ENCODE peak calls at places on chromosomes 16 and 17, in seven cellular contexts. B is heart left ventricle, D is psoas muscle, C is astrocyte of the spinal cord, R is IMR-90, E is cardiac fibroblast, U is kidney. T is an unnamed sample.

GRCh38 chr16:71709231-71709781 is 15.2 kb downstream of the PHLPP2 start:
- DNase-seq in B (no peak), D (no peak), C (peak; percentile 15), R (peak; percentile 32), E (peak; percentile 41), U (no peak), T (peak; percentile 10)

GRCh38 chr16:9364721-9365693 is 273.6 kb downstream of the HAPSTR1 start:
- DNase-seq in B (peak; percentile 86), D (peak; percentile 89), C (no peak), R (no peak), E (no peak), U (peak; percentile 84), T (no peak)

GRCh38 chr16:19382887-19383816 is 34.5 kb upstream of the TMC5 start:
- DNase-seq in B (no peak), D (no peak), C (no peak), R (no peak), E (no peak), U (no peak), T (no peak)

GRCh38 chr16:51473091-51473490 is 322.0 kb upstream of the SALL1 start:
- DNase-seq in B (no peak), D (no peak), C (no peak), R (no peak), E (peak; percentile 26), U (no peak), T (no peak)

GRCh38 chr16:72219282-72219681 is 47.3 kb upstream of the PMFBP1 start:
- DNase-seq in B (no peak), D (no peak), C (no peak), R (no peak), E (no peak), U (no peak), T (no peak)

GRCh38 chr16:4733747-4734062 is 366 bp downstream of the ANKS3 start:
- DNase-seq in B (no peak), D (no peak), C (no peak), R (no peak), E (no peak), U (no peak), T (peak; percentile 6)

GRCh38 chr16:58937661-58938060 is 203.5 kb upstream of the GOT2 start:
- DNase-seq in B (no peak), D (no peak), C (no peak), R (no peak), E (no peak), U (no peak), T (peak; percentile 2)

GRCh38 chr17:60252459-60252858 is 102.7 kb downstream of the CA4 start:
- DNase-seq in B (no peak), D (no peak), C (no peak), R (no peak), E (no peak), U (no peak), T (no peak)

GRCh38 chr16:88535857-88536222 is 34.4 kb upstream of the ZC3H18 start:
- DNase-seq in B (no peak), D (no peak), C (no peak), R (no peak), E (no peak), U (no peak), T (no peak)

GRCh38 chr16:88536510-88536909 is 33.7 kb upstream of the ZC3H18 start:
- DNase-seq in B (no peak), D (peak; percentile 36), C (no peak), R (no peak), E (no peak), U (peak; percentile 60), T (no peak)

GRCh38 chr16:88538366-88539060 is 31.7 kb upstream of the ZC3H18 start:
- DNase-seq in B (no peak), D (peak; percentile 37), C (no peak), R (no peak), E (no peak), U (peak; percentile 58), T (no peak)

GRCh38 chr16:88537864-88538263 is 32.3 kb upstream of the ZC3H18 start:
- DNase-seq in B (no peak), D (peak; percentile 42), C (no peak), R (no peak), E (no peak), U (peak; percentile 55), T (no peak)

GRCh38 chr16:88536971-88537751 is 33.0 kb upstream of the ZC3H18 start:
- DNase-seq in B (no peak), D (peak; percentile 47), C (no peak), R (no peak), E (no peak), U (peak; percentile 74), T (peak; percentile 15)
- TF ChIP-seq CTCF in B (no peak), D (no peak), C (no peak), R (no peak), E (no peak), U (no peak), T (no peak)

GRCh38 chr17:63626551-63627228 is 4.5 kb downstream of the MAP3K3 start:
- DNase-seq in B (no peak), D (no peak), C (peak; percentile 13), R (peak; percentile 34), E (peak; percentile 51), U (no peak), T (peak; percentile 13)
- H3K4me3 ChIP-seq in B (no peak overlapping the region), D (no peak overlapping the region), C (no peak overlapping the region), R (peak overlapping the region; percentile 21), E (no peak overlapping the region), U (peak overlapping the region; percentile 8), T (no peak overlapping the region)

GRCh38 chr17:49193513-49194296 is 16.7 kb downstream of the GNGT2 start:
- DNase-seq in B (peak; percentile 42), D (peak; percentile 56), C (peak; percentile 66), R (peak; percentile 51), E (peak; percentile 71), U (peak; percentile 81), T (peak; percentile 65)
- TF ChIP-seq CTCF in B (no peak), D (no peak), C (no peak), R (no peak), E (no peak), U (no peak), T (no peak)

GRCh38 chr17:31052187-31052889 is 42.4 kb upstream of the NF1 start:
- DNase-seq in B (peak; percentile 73), D (peak; percentile 75), C (peak; percentile 98), R (peak; percentile 96), E (peak; percentile 94), U (no peak), T (peak; percentile 98)
- H3K4me3 ChIP-seq in B (no peak overlapping the region), D (no peak overlapping the region), C (no peak overlapping the region), R (no peak overlapping the region), E (no peak overlapping the region), U (no peak overlapping the region), T (peak overlapping the region; percentile 11)

GRCh38 chr17:61392679-61393078 is 7.0 kb upstream of the TBX2 start:
- DNase-seq in B (no peak), D (no peak), C (no peak), R (no peak), E (no peak), U (no peak), T (no peak)

GRCh38 chr17:61391595-61392291 is 7.9 kb upstream of the TBX2 start:
- DNase-seq in B (no peak), D (no peak), C (no peak), R (no peak), E (no peak), U (no peak), T (no peak)

GRCh38 chr17:61394630-61395408 is 4.8 kb upstream of the TBX2 start:
- DNase-seq in B (no peak), D (peak; percentile 39), C (no peak), R (peak; percentile 22), E (no peak), U (no peak), T (no peak)

GRCh38 chr17:61393904-61394629 is 5.6 kb upstream of the TBX2 start:
- DNase-seq in B (no peak), D (peak; percentile 45), C (no peak), R (peak; percentile 81), E (peak; percentile 36), U (peak; percentile 78), T (no peak)

GRCh38 chr17:61393550-61393903 is 6.1 kb upstream of the TBX2 start:
- DNase-seq in B (no peak), D (peak; percentile 61), C (no peak), R (peak; percentile 18), E (no peak), U (no peak), T (peak; percentile 60)
- TF ChIP-seq CTCF in B (no peak), D (peak; percentile 31), C (peak; percentile 31), R (peak; percentile 43), E (peak; percentile 39), U (peak; percentile 30), T (peak; percentile 42)

DNA sequence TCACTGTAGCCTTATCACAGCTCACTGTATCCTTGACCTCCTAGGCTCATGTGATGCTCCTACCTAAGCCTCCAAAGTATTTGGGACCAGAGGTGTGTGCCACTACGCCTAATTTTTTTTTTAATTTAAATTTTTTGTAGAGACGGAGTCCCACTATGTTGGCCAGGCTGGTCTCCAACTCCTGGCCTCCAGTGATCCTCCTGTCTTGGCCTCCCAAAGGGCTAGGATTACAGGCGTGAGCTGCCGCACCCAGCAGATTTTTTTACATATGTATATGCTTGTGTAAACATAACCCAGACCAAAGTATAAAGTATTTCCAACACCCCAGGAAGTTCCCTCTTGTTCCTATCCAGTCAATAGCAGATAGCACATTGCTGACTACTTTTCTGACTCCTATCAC is 1.7 kb upstream of the PGP start:
- DNase-seq in B (no peak), D (no peak), C (no peak), R (no peak), E (no peak), U (no peak), T (no peak)
- H3K4me3 ChIP-seq in B (no peak overlapping the region), D (peak overlapping the region; percentile 70), C (no peak overlapping the region), R (no peak overlapping the region), E (no peak overlapping the region), U (no peak overlapping the region), T (no peak overlapping the region)

DNA sequence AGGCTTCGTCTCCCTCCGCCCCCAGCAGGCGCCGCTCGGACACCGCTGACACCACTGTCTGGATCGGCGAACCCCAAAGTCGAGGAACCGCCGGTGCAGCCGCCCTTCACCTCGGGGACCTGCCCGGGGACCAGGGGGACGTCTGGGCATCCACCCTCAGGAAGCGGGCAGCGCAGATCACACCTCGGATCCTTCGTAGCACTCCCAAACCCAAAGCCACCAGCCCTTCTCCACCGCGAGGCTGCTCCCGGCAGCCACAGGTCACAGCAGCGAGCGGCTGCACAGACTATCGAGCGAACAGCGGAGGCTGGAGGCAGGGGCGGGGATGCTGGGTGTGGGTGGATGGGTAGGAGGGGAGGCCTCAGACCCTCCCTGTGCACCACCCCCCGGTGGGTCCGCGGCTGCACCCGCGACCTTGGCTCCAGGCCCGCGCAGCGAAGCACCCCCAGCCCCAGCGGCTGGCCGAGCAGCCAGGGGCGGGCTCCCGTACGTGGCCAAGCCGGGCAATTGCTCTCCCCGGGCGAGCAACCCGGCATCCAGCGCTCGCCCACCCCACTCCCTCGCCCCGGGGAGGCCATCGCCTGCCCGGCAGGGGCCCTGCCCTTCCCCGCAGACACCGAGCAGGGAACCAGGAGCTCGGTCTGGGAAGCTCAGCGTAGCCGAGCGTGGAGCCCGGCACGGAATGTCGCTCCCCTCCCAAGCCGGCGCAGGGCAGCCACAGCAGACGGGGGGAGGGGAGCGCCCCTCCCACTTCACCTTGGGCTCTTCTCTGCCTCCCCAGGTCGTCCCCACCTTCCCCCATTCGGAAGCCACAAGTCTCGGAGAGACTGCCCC is 1.0 kb downstream of the SDK2 start:
- DNase-seq in B (no peak), D (peak; percentile 50), C (no peak), R (no peak), E (no peak), U (peak; percentile 79), T (peak; percentile 52)
- TF ChIP-seq CTCF in B (no peak), D (no peak), C (peak; percentile 13), R (no peak), E (peak; percentile 4), U (no peak), T (peak; percentile 20)